ENCODE peak calls at places on chromosome 12, in ten cellular contexts. N, H, R, L, W, J, A, T, D and M are unnamed samples.

GRCh38 chr12:188910-189621 is 24.9 kb downstream of the SLC6A12 start:
- DNase-seq in T (peak; percentile 92), W (no peak), H (no peak), R (peak; percentile 75), N (peak; percentile 39), J (no peak), D (peak; percentile 83), L (peak; percentile 59), A (peak; percentile 43), M (no peak)

GRCh38 chr12:70619471-70620152 is 17.6 kb downstream of the PTPRB start:
- DNase-seq in A (peak; percentile 13), H (no peak), J (no peak), D (no peak), L (peak; percentile 15), R (no peak), W (no peak), T (no peak), N (no peak), M (no peak)

GRCh38 chr12:105235299-105235746 is 651 bp downstream of the APPL2 start:
- DNase-seq in D (no peak), T (no peak), H (no peak), L (peak; percentile 30), R (no peak), W (no peak), N (peak; percentile 38), J (no peak), A (no peak), M (no peak)

GRCh38 chr12:54352022-54352531 is 12.2 kb downstream of the GPR84 start:
- DNase-seq in J (no peak), L (no peak), H (no peak), A (peak; percentile 65), N (peak; percentile 75), R (peak; percentile 70), W (no peak), T (peak; percentile 84), D (peak; percentile 80), M (no peak)

GRCh38 chr12:75900781-75901254 is 130.8 kb downstream of the PHLDA1 start:
- DNase-seq in W (no peak), J (no peak), L (no peak), D (peak; percentile 44), A (no peak), T (no peak), N (no peak), R (no peak), H (no peak), M (no peak)

GRCh38 chr12:111417784-111418593 is 12.3 kb downstream of the SH2B3 start:
- DNase-seq in W (no peak), N (no peak), A (no peak), H (no peak), R (no peak), J (no peak), T (peak; percentile 85), D (no peak), L (no peak), M (no peak)

GRCh38 chr12:26116829-26117228 is 8.0 kb downstream of the BHLHE41 start:
- DNase-seq in J (no peak), L (peak; percentile 48), T (no peak), W (no peak), R (no peak), A (no peak), H (no peak), D (no peak), N (no peak), M (no peak)

GRCh38 chr12:79381246-79382208 is 309.2 kb downstream of the PAWR start:
- DNase-seq in R (no peak), T (no peak), L (no peak), H (no peak), W (no peak), N (no peak), D (no peak), A (no peak), J (no peak), M (no peak)

GRCh38 chr12:92362109-92362508 is 216.5 kb upstream of the BTG1 start:
- DNase-seq in H (no peak), W (no peak), J (no peak), N (no peak), D (no peak), R (no peak), T (no peak), A (no peak), L (no peak), M (no peak)

GRCh38 chr12:105205322-105206048 is 30.5 kb downstream of the APPL2 start:
- DNase-seq in D (no peak), T (no peak), W (no peak), L (no peak), N (no peak), R (no peak), H (no peak), J (no peak), A (no peak), M (no peak)

GRCh38 chr12:72511493-72511892 is 239.3 kb downstream of the TRHDE start:
- DNase-seq in W (no peak), H (no peak), T (no peak), J (no peak), A (no peak), D (no peak), L (peak; percentile 4), N (no peak), R (no peak), M (no peak)

GRCh38 chr12:47838286-47838931 is 18.7 kb upstream of the HDAC7 start:
- DNase-seq in D (peak; percentile 50), N (peak; percentile 56), A (no peak), L (peak; percentile 65), H (peak; percentile 74), J (no peak), W (no peak), R (no peak), T (no peak), M (no peak)

GRCh38 chr12:121352053-121353018 is at the start of gene ANAPC5:
- DNase-seq in W (peak; percentile 78), A (peak; percentile 99), J (peak; percentile 99), T (peak; percentile 94), R (peak; percentile 90), N (peak; percentile 99), H (peak; percentile 98), D (peak; percentile 82), L (peak; percentile 99), M (peak; percentile 97)

GRCh38 chr12:132145334-132145733 is 1.1 kb downstream of the NOC4L start:
- DNase-seq in D (no peak), A (no peak), H (no peak), J (no peak), R (no peak), N (no peak), L (no peak), W (no peak), T (no peak), M (no peak)

GRCh38 chr12:125090437-125090836 is 25.2 kb downstream of the AACS start:
- DNase-seq in L (no peak), W (no peak), D (no peak), T (no peak), R (no peak), N (no peak), A (no peak), J (no peak), H (no peak), M (no peak)

GRCh38 chr12:69070319-69071090 is 137.5 kb upstream of the CPM start:
- DNase-seq in T (no peak), H (no peak), D (peak; percentile 64), L (peak; percentile 83), J (peak; percentile 62), R (peak; percentile 69), N (peak; percentile 84), W (peak; percentile 22), A (peak; percentile 63), M (peak; percentile 87)

GRCh38 chr12:80709811-80710726 is 2.6 kb downstream of the MYF6 start:
- DNase-seq in A (no peak), N (no peak), T (peak; percentile 2), J (no peak), W (no peak), R (peak; percentile 62), D (peak; percentile 28), H (no peak), L (peak; percentile 39), M (no peak)
- TF ChIP-seq CTCF in A (no peak), N (peak; percentile 36), T (no peak), J (peak; percentile 49), W (no peak), R (peak; percentile 58), D (peak; percentile 64), H (no peak), L (peak; percentile 74), M (peak; percentile 31)

GRCh38 chr12:93699271-93700141 is 22.3 kb downstream of the CRADD start:
- DNase-seq in L (peak; percentile 84), J (no peak), H (no peak), N (peak; percentile 65), A (peak; percentile 24), R (no peak), D (no peak), W (no peak), T (no peak), M (no peak)
- TF ChIP-seq CTCF in L (no peak), J (no peak), H (no peak), N (no peak), A (no peak), R (no peak), D (no peak), W (no peak), T (no peak), M (no peak)

GRCh38 chr12:42463671-42464070 is 125.9 kb downstream of the PRICKLE1 start:
- DNase-seq in L (no peak), H (no peak), A (no peak), R (no peak), J (no peak), T (no peak), D (no peak), N (no peak), W (no peak), M (no peak)

GRCh38 chr12:42459336-42459847 is 130.2 kb downstream of the PRICKLE1 start:
- DNase-seq in R (no peak), W (no peak), L (no peak), H (no peak), J (no peak), D (no peak), N (no peak), T (no peak), A (no peak), M (no peak)

GRCh38 chr12:42462486-42462885 is 127.1 kb downstream of the PRICKLE1 start:
- DNase-seq in L (no peak), W (no peak), J (no peak), A (no peak), R (no peak), T (no peak), H (no peak), D (no peak), N (no peak), M (no peak)

GRCh38 chr12:42458575-42458974 is 131.0 kb downstream of the PRICKLE1 start:
- DNase-seq in A (no peak), R (no peak), J (no peak), N (no peak), H (no peak), T (no peak), W (no peak), D (no peak), L (no peak), M (no peak)
- TF ChIP-seq CTCF in A (no peak), R (no peak), J (no peak), N (no peak), H (no peak), T (no peak), W (no peak), D (no peak), L (no peak), M (no peak)

GRCh38 chr12:55515696-55516095 is 23.5 kb downstream of the OR6C68 start:
- DNase-seq in A (no peak), R (no peak), D (no peak), J (no peak), T (no peak), W (no peak), L (peak; percentile 2), H (no peak), N (no peak), M (no peak)
- TF ChIP-seq CTCF in A (no peak), R (peak; percentile 37), D (peak; percentile 21), J (no peak), T (no peak), W (no peak), L (no peak), H (no peak), N (no peak), M (no peak)

GRCh38 chr12:6753772-6754356 is 923 bp upstream of the MLF2 start:
- DNase-seq in A (no peak), W (no peak), N (peak; percentile 72), T (no peak), D (peak; percentile 21), J (no peak), R (no peak), L (no peak), H (no peak), M (no peak)
- TF ChIP-seq CTCF in A (peak; percentile 93), W (no peak), N (peak; percentile 92), T (no peak), D (peak; percentile 93), J (no peak), R (no peak), L (peak; percentile 5), H (peak; percentile 99), M (no peak)